ENCODE peak calls at places on chromosomes 4 and X, in six cellular contexts. O, H, V, A, Y and N are unnamed samples.

GRCh38 chr4:137909910-137910309 is 332.2 kb downstream of the SLC7A11 start:
- DNase-seq in O (no peak), H (no peak), V (peak), A (no peak), Y (peak), N (peak)

GRCh38 chr4:158010346-158010745 is 162.5 kb downstream of the GASK1B start:
- DNase-seq in O (peak), H (no peak), V (no peak), A (no peak), Y (no peak), N (no peak)

GRCh38 chr4:141022221-141022760 is 111.0 kb downstream of the RNF150 start:
- DNase-seq in O (no peak), H (no peak), V (no peak), A (no peak), Y (no peak), N (no peak)

GRCh38 chrX:134115270-134115669 is 121.7 kb upstream of the CCDC160 start:
- DNase-seq in O (no peak), H (no peak), V (no peak), A (no peak), Y (no peak), N (no peak)

GRCh38 chr4:4507923-4508322 is 33.9 kb downstream of the STX18 start:
- DNase-seq in O (peak), H (no peak), V (no peak), A (peak), Y (no peak), N (no peak)

GRCh38 chrX:17597836-17598434 is 139.4 kb upstream of the SCML1 start:
- DNase-seq in O (peak), H (peak), V (peak), A (no peak), Y (no peak), N (peak)

GRCh38 chrX:106436695-106437094 is 175.1 kb upstream of the RADX start:
- DNase-seq in O (no peak), H (no peak), V (no peak), A (no peak), Y (no peak), N (no peak)

GRCh38 chr4:138841341-138841740 is 174.2 kb upstream of the NOCT start:
- DNase-seq in O (peak), H (no peak), V (no peak), A (no peak), Y (no peak), N (no peak)

GRCh38 chr4:100421356-100421978 is 96.4 kb downstream of the EMCN start:
- DNase-seq in O (peak), H (peak), V (peak), A (peak), Y (no peak), N (peak)

GRCh38 chrX:31071725-31072124 is at the start of gene FTHL17:
- DNase-seq in O (no peak), H (no peak), V (no peak), A (no peak), Y (no peak), N (no peak)

GRCh38 chr4:4872148-4872903 is 12.9 kb downstream of the MSX1 start:
- DNase-seq in O (no peak), H (no peak), V (no peak), A (no peak), Y (peak), N (no peak)

GRCh38 chr4:10154241-10154640 is 37.6 kb upstream of the WDR1 start:
- DNase-seq in O (no peak), H (no peak), V (no peak), A (no peak), Y (no peak), N (no peak)

GRCh38 chrX:29841750-29842149 is 373.6 kb upstream of the MAGEB2 start:
- DNase-seq in O (no peak), H (no peak), V (no peak), A (peak), Y (no peak), N (no peak)